ENCODE peak calls at places on chromosomes 2 and 18, in five cellular contexts. C, F, I, P and G are unnamed samples. For H3K4me1, the result is how much of the 10 kb centered on the place peaks cover.

GRCh38 chr2:217465136-217465535 is 537.7 kb downstream of the TNS1 start:
- DNase-seq in C (no peak), F (no peak), I (no peak), P (no peak), G (no peak)

GRCh38 chr2:119943058-119943457 is 69.8 kb upstream of the EPB41L5 start:
- DNase-seq in C (no peak), F (no peak), I (no peak), P (no peak), G (no peak)

GRCh38 chr2:9258953-9259399 is 52.4 kb downstream of the ASAP2 start:
- DNase-seq in C (no peak), F (no peak), I (no peak), P (no peak), G (no peak)

GRCh38 chr2:66239655-66240054 is 195.3 kb upstream of the MEIS1 start:
- DNase-seq in C (no peak), F (no peak), I (no peak), P (no peak), G (no peak)

GRCh38 chr2:8684885-8685696 is 3.2 kb downstream of the ID2 start:
- DNase-seq in C (peak), F (peak), I (peak), P (peak), G (peak)

GRCh38 chr18:23136326-23137092 is 1.2 kb downstream of the CABLES1 start:
- DNase-seq in C (no peak), F (no peak), I (peak), P (peak), G (no peak)

GRCh38 chr2:129922571-129923264 is 56.7 kb upstream of the RAB6C start:
- DNase-seq in C (no peak), F (no peak), I (no peak), P (no peak), G (no peak)

GRCh38 chr2:46735108-46735691 is 180.4 kb downstream of the MCFD2 start:
- DNase-seq in C (no peak), F (no peak), I (no peak), P (no peak), G (no peak)

GRCh38 chr18:79062806-79063205 is 6.4 kb upstream of the ATP9B start:
- DNase-seq in C (no peak), F (no peak), I (peak), P (no peak), G (no peak)

GRCh38 chr2:78264130-78264529 is 742.0 kb upstream of the LRRTM4 start:
- DNase-seq in C (no peak), F (no peak), I (no peak), P (no peak), G (no peak)

GRCh38 chr18:54480616-54481015 is 110.4 kb upstream of the DYNAP start:
- DNase-seq in C (no peak), F (no peak), I (no peak), P (no peak), G (no peak)

GRCh38 chr2:108630567-108631405 is 88.5 kb upstream of the RANBP2 start:
- DNase-seq in C (no peak), F (no peak), I (no peak), P (no peak), G (no peak)

GRCh38 chr2:112137516-112138142 is 556 bp upstream of the FBLN7 start:
- DNase-seq in C (no peak), F (no peak), I (no peak), P (no peak), G (no peak)

GRCh38 chr2:50575232-50575631 is 456.7 kb downstream of the NRXN1 start:
- DNase-seq in C (no peak), F (no peak), I (no peak), P (no peak), G (no peak)

GRCh38 chr2:25274868-25275574 is 66.7 kb downstream of the DNMT3A start:
- DNase-seq in C (no peak), F (no peak), I (no peak), P (no peak), G (no peak)

GRCh38 chr2:96928277-96928781 is 58.1 kb downstream of the FAM178B start:
- DNase-seq in C (no peak), F (no peak), I (peak), P (peak), G (no peak)

GRCh38 chr18:6257950-6258349 is 156.8 kb downstream of the L3MBTL4 start:
- DNase-seq in C (no peak), F (no peak), I (no peak), P (no peak), G (no peak)

GRCh38 chr2:241507430-241508239 is 749 bp downstream of the STK25 start:
- DNase-seq in C (peak), F (no peak), I (no peak), P (peak), G (peak)

GRCh38 chr2:28438532-28439063 is 45.9 kb downstream of the FOSL2 start:
- DNase-seq in C (no peak), F (no peak), I (no peak), P (no peak), G (no peak)

GRCh38 chr18:2186967-2187366 is 384.3 kb downstream of the METTL4 start:
- DNase-seq in C (no peak), F (no peak), I (no peak), P (no peak), G (no peak)

GRCh38 chr2:237932731-237933131 is 34.1 kb upstream of the UBE2F start:
- DNase-seq in C (no peak), F (no peak), I (no peak), P (no peak), G (no peak)

GRCh38 chr2:1873343-1873742 is 129.0 kb upstream of the PXDN start:
- DNase-seq in C (no peak), F (no peak), I (no peak), P (no peak), G (no peak)

GRCh38 chr2:102141915-102142828 is at the start of gene IL1R1:
- DNase-seq in C (peak), F (no peak), I (peak), P (peak), G (peak)
- TF ChIP-seq POLR2A in C (no peak), F (peak), I (peak), P (peak), G (peak)

GRCh38 chr18:11809895-11810294 is 41.3 kb upstream of the CHMP1B start:
- DNase-seq in C (no peak), F (no peak), I (no peak), P (no peak), G (no peak)

GRCh38 chr18:11808001-11808855 is 43.0 kb upstream of the CHMP1B start:
- DNase-seq in C (no peak), F (peak), I (no peak), P (no peak), G (no peak)

GRCh38 chr18:11810379-11810778 is 40.8 kb upstream of the CHMP1B start:
- DNase-seq in C (no peak), F (no peak), I (no peak), P (no peak), G (no peak)

GRCh38 chr18:11811009-11811408 is 40.2 kb upstream of the CHMP1B start:
- DNase-seq in C (no peak), F (no peak), I (no peak), P (no peak), G (no peak)

GRCh38 chr18:11807233-11807632 is 44.0 kb upstream of the CHMP1B start:
- DNase-seq in C (no peak), F (no peak), I (no peak), P (no peak), G (no peak)
- H3K4me1 ChIP-seq in C (under half), F (under half), I (under half), P (under half), G (under half)

GRCh38 chr2:201116959-201117734 is 1.2 kb downstream of the CFLAR start:
- DNase-seq in C (no peak), F (peak), I (peak), P (peak), G (peak)
- TF ChIP-seq POLR2A in C (no peak), F (peak), I (peak), P (no peak), G (peak)

GRCh38 chr2:42999391-42999811 is 207.0 kb upstream of the HAAO start:
- DNase-seq in C (no peak), F (no peak), I (peak), P (peak), G (peak)
- H3K4me1 ChIP-seq in C (under half), F (under half), I (under half), P (under half), G (under half)